ENCODE peak calls at places on chromosomes 5 and 9, in four cellular contexts. V is spleen, P is A549, K is transverse colon. U is an unnamed sample.
A peak's percentile ranks its signal among the peaks of the same experiment; 100 is the strongest.

GRCh38 chr5:179530069-179530998 is 20.0 kb upstream of the RUFY1 start:
- DNase-seq in P (no peak), V (peak; percentile 95), K (peak; percentile 72), U (no peak)

GRCh38 chr9:122347348-122348287 is 23.2 kb upstream of the PTGS1 start:
- DNase-seq in P (peak; percentile 38), V (peak; percentile 41), K (peak; percentile 65), U (no peak)

GRCh38 chr9:134560654-134561053 is 80.9 kb upstream of the COL5A1 start:
- DNase-seq in K (no peak), P (no peak), V (no peak), U (no peak)

GRCh38 chr5:131169810-131170539 is 769 bp upstream of the LYRM7 start:
- DNase-seq in P (no peak), K (no peak), V (no peak), U (no peak)

GRCh38 chr9:134892221-134892620 is 11.6 kb downstream of the FCN2 start:
- DNase-seq in K (no peak), P (no peak), V (peak; percentile 58), U (no peak)

GRCh38 chr5:96031811-96032261 is 70.2 kb upstream of the ELL2 start:
- DNase-seq in P (no peak), K (no peak), V (no peak), U (peak; percentile 16)

GRCh38 chr5:79794347-79794746 is 104.7 kb downstream of the CMYA5 start:
- DNase-seq in P (no peak), K (no peak), V (no peak), U (no peak)

GRCh38 chr5:56737002-56737621 is 78.2 kb upstream of the MAP3K1 start:
- DNase-seq in K (no peak), V (no peak), P (no peak), U (no peak)

GRCh38 chr5:77326986-77327734 is 116.7 kb downstream of the PDE8B start:
- DNase-seq in P (no peak), K (no peak), V (no peak), U (no peak)

GRCh38 chr9:107548298-107549142 is 59.0 kb upstream of the KLF4 start:
- DNase-seq in P (peak; percentile 33), K (no peak), V (no peak), U (peak; percentile 80)

GRCh38 chr5:134976841-134977240 is 9.1 kb downstream of the CATSPER3 start:
- DNase-seq in K (no peak), V (no peak), P (no peak), U (no peak)

GRCh38 chr5:1761453-1761755 is 38.2 kb downstream of the MRPL36 start:
- DNase-seq in P (no peak), K (no peak), V (peak; percentile 35), U (no peak)

GRCh38 chr5:15003511-15003920 is 131.9 kb upstream of the ANKH start:
- DNase-seq in K (peak; percentile 58), V (no peak), P (peak; percentile 71), U (peak; percentile 71)

GRCh38 chr5:107813559-107813958 is 142.8 kb upstream of the EFNA5 start:
- DNase-seq in K (no peak), V (no peak), P (no peak), U (no peak)

GRCh38 chr5:56207537-56207936 is 25.6 kb downstream of the ANKRD55 start:
- DNase-seq in K (no peak), P (no peak), V (no peak), U (no peak)

GRCh38 chr5:1036504-1037122 is 28.0 kb downstream of the NKD2 start:
- DNase-seq in K (no peak), P (no peak), V (no peak), U (no peak)

GRCh38 chr9:12822111-12822510 is 47.3 kb downstream of the LURAP1L start:
- DNase-seq in K (no peak), V (no peak), P (no peak), U (no peak)

GRCh38 chr5:93117753-93118531 is 463.1 kb downstream of the NR2F1-AS1 start:
- DNase-seq in V (no peak), P (no peak), K (no peak), U (no peak)

DNA sequence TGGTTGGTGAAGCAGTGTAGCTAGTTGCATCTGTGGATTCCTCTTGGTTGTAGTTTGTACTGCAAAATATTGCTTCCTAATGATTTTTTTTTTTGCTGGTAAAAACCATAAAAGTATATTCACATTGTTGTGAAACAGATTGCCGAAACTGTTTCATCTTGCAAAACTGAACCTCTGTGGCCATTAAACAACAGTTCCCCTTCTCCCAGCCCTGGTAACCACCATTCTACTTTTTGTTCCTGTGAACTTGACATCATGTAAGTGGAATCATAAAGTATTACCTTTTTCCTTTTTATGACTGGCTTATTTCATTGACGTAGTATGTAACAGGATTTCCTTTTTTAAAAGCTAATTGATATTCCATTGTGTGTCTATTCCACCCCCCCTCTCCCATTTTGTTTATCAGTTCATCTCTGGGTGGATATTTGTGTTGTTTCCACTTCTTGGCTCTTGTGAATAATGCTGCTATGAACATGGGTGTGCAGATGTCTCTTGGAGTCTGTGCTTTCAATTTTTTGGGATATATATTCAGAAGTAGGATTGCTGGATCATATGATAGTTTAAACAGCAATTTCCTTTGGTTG is 11.8 kb downstream of the SUB1 start:
- DNase-seq in K (no peak), V (no peak), P (no peak), U (no peak)
- TF ChIP-seq POLR2A in K (no peak), V (no peak), P (no peak), U (no peak)

DNA sequence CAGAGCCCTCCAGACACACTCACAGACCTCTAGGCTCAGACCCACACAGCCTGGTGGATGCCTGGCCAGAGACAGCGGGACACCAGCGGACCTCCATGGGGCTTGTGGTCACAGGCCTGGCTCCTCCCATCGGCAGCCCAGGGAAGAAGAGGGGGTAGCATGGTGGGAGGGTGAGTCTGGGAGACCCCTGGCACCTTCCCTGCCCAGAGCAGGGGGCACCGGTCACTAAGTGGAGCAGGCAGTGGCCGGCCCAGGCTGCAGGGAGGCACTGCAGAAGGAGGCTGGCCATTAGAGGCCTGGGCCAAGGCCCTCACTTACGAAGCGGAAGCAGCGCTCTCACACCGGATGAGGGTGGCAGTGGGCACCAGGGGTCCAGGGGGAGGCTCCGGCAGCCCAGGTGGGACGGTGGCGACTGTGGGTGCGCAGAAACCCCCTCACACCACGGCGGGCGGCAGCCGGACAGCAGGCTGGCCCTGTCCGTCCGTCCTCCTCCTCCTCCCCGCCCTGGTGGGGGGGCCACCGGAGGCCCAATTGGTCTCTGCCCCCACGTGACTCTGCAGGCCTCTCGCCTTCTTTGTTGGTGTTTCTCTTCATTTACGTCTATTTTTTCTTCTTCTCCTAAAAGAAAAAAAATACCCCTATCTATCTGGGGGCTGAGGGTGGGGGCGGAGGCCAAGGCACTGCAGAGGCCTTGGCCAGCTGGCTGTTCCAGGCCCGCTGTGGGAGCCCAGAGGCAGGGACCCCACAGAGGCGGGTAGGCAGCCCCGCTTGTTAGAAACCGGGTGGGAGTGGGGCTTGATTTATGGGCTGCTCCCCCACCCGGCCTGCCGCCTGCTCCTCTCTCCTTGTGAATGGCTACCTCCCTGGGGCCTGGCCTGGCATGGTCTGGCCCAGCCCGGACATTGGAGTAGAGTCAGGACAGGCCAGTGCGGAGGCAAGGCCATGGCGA is at the start of gene NR5A1:
- DNase-seq in P (no peak), V (no peak), K (no peak), U (no peak)
- TF ChIP-seq POLR2A in P (no peak), V (no peak), K (no peak), U (no peak)

DNA sequence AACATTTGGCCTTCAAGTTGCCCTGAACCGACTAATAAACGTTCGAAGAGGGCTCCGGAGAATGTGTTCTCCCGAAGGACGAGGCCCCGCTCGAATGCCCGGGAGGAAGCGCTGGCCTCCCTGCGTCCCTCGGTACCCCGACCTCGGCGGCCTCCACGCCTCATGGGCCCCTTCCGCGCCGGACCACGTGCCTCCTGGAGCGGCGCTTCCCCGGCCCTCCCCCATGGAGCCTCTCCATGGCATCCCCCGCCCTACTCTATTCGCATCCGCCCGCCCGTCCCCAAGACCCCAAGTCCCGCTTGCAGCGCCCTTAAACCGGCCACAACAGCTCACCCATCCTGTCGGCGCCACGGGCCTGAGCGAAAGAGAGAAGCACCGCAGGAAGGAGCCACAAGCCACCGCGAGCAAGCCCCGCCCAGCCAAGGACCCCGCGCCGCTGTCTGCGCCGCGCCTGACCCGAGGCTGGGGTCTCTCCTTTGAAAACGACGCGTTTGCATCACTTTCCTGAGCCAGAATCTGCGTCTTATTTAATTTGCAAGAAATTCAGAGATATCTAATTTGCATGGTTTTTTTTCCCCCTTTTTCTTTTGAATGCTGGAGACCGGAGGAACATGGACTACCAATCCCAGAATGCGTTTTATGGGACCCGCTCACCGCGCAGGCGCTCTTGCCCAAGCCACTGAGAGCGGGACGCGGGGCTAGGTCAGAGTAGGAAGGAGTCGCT is at the start of gene RPS23:
- DNase-seq in V (peak; percentile 97), K (peak; percentile 92), P (peak; percentile 78), U (peak; percentile 77)
- TF ChIP-seq POLR2A in V (peak; percentile 68), K (peak; percentile 96), P (peak; percentile 76), U (peak; percentile 76)

GRCh38 chr5:52864376-52864775 is 76.7 kb downstream of the ITGA1 start:
- DNase-seq in V (no peak), K (no peak), P (no peak), U (no peak)
- TF ChIP-seq POLR2A in V (no peak), K (no peak), P (no peak), U (no peak)